ENCODE peak calls at places on chromosomes 1 and 21, in four cellular contexts. Y is brain microvascular endothelial cell, A is mammary epithelial cell, D is AG04450. S is an unnamed sample.
A peak's percentile ranks its signal among the peaks of the same experiment; 100 is the strongest.

GRCh38 chr1:165073402-165074007 is 283.0 kb downstream of the LMX1A start:
- DNase-seq in Y (peak; percentile 39), A (peak; percentile 35), D (peak; percentile 11), S (peak; percentile 82)

GRCh38 chr1:170657275-170657853 is 6.6 kb upstream of the PRRX1 start:
- DNase-seq in Y (no peak), A (no peak), D (no peak), S (no peak)

GRCh38 chr1:226982451-226983177 is 42.5 kb downstream of the COQ8A start:
- DNase-seq in Y (no peak), A (no peak), D (no peak), S (no peak)

GRCh38 chr1:31767225-31767624 is 3.1 kb upstream of the ADGRB2 start:
- DNase-seq in Y (no peak), A (no peak), D (no peak), S (no peak)

GRCh38 chr1:217522280-217522679 is 108.6 kb downstream of the GPATCH2 start:
- DNase-seq in Y (no peak), A (no peak), D (no peak), S (peak; percentile 37)

GRCh38 chr1:2594001-2594640 is 7.5 kb downstream of the PRXL2B start:
- DNase-seq in Y (no peak), A (peak; percentile 20), D (no peak), S (peak; percentile 18)

GRCh38 chr1:33378976-33379375 is 51.9 kb downstream of the PHC2 start:
- DNase-seq in Y (no peak), A (no peak), D (no peak), S (no peak)

GRCh38 chr1:21397813-21398188 is 42.1 kb upstream of the NBPF3 start:
- DNase-seq in Y (no peak), A (no peak), D (no peak), S (no peak)

GRCh38 chr1:204829133-204829532 is 41.5 kb upstream of the NFASC start:
- DNase-seq in Y (no peak), A (no peak), D (no peak), S (no peak)

GRCh38 chr1:25520446-25521061 is 22.9 kb upstream of the LDLRAP1 start:
- DNase-seq in Y (peak; percentile 47), A (peak; percentile 34), D (peak; percentile 39), S (peak; percentile 83)

GRCh38 chr1:35605882-35606182 is 32.7 kb downstream of the TFAP2E start:
- DNase-seq in Y (peak; percentile 54), A (peak; percentile 25), D (no peak), S (peak; percentile 62)

GRCh38 chr1:36966242-36966641 is 68.1 kb downstream of the GRIK3 start:
- DNase-seq in Y (peak; percentile 0), A (no peak), D (no peak), S (peak; percentile 4)

GRCh38 chr1:58727363-58727762 is 27.5 kb upstream of the MYSM1 start:
- DNase-seq in Y (peak; percentile 81), A (peak; percentile 98), D (peak; percentile 45), S (peak; percentile 82)

GRCh38 chr1:51063121-51063520 is 38.9 kb upstream of the C1orf185 start:
- DNase-seq in Y (peak; percentile 90), A (peak; percentile 87), D (peak; percentile 47), S (peak; percentile 97)

GRCh38 chr21:37675202-37675801 is 241.0 kb downstream of the KCNJ6 start:
- DNase-seq in Y (peak; percentile 17), A (no peak), D (no peak), S (peak; percentile 58)

GRCh38 chr1:10033359-10033845 is 644 bp downstream of the UBE4B start:
- DNase-seq in Y (peak; percentile 28), A (peak; percentile 61), D (no peak), S (peak; percentile 47)

GRCh38 chr1:109273570-109274288 is 9.2 kb downstream of the PSRC1 start:
- DNase-seq in Y (no peak), A (no peak), D (no peak), S (no peak)

GRCh38 chr1:97159342-97159741 is 437.8 kb downstream of the PTBP2 start:
- DNase-seq in Y (no peak), A (no peak), D (no peak), S (no peak)

GRCh38 chr1:234260578-234260977 is 112.7 kb upstream of the COA6 start:
- DNase-seq in Y (no peak), A (peak; percentile 75), D (no peak), S (no peak)

GRCh38 chr1:226980122-226980551 is 40.0 kb downstream of the COQ8A start:
- DNase-seq in Y (no peak), A (no peak), D (no peak), S (no peak)

GRCh38 chr1:10179408-10179685 is 31.0 kb upstream of the KIF1B start:
- DNase-seq in Y (no peak), A (no peak), D (no peak), S (no peak)

GRCh38 chr1:121522061-121522759 is 337.4 kb downstream of the SRGAP2C start:
- DNase-seq in Y (no peak), A (no peak), D (no peak), S (no peak)

GRCh38 chr1:33396188-33397124 is 34.4 kb downstream of the PHC2 start:
- DNase-seq in Y (peak; percentile 59), A (no peak), D (no peak), S (peak; percentile 83)

GRCh38 chr1:231630558-231631205 is 4.1 kb downstream of the DISC1 start:
- DNase-seq in Y (no peak), A (no peak), D (peak; percentile 42), S (peak; percentile 5)

GRCh38 chr1:224559971-224560728 is 56.0 kb upstream of the CNIH3 start:
- DNase-seq in Y (no peak), A (peak; percentile 68), D (no peak), S (no peak)

GRCh38 chr1:30516505-30516858 is 206.9 kb downstream of the MATN1 start:
- DNase-seq in Y (no peak), A (no peak), D (no peak), S (no peak)

GRCh38 chr1:178645826-178646200 is 79.2 kb upstream of the RALGPS2 start:
- DNase-seq in Y (peak; percentile 70), A (peak; percentile 33), D (no peak), S (peak; percentile 58)

GRCh38 chr1:205604059-205604458 is 27.8 kb downstream of the ELK4 start:
- DNase-seq in Y (no peak), A (no peak), D (no peak), S (no peak)

GRCh38 chr1:111476761-111477309 is 3.1 kb downstream of the C1orf162 start:
- DNase-seq in Y (no peak), A (no peak), D (no peak), S (no peak)

DNA sequence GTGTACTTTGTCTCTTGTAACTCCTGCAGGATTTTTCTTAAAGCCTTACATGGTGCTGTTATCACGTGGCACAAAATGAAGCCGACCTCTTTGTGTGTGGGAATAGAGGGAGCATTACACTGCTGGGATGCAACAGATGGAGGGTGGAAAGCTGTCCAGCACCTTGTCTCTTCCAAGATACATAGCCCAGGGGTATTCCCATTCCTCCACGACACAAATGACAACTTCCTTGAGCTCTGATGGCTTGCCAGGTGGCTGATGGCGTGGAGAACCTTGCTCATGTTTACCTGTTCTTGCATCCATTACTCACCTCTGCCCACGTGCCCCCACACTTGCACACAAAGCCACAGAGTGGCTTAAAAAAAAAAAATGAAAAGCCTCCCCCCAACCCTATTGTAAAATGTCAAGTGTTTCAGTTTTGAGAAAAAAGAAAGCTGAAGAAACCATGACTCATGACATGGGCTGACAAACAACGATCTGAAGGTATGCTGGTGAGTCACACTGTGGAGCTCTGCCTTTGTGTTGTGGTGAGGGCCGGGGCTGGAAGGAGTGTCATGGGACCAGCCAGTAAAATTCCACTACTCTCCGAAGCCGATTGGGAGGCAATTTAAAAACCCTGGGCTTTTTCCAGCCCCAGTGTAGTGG is 32.0 kb upstream of the ATP5PO start:
- DNase-seq in Y (peak; percentile 97), A (peak; percentile 98), D (peak; percentile 89), S (peak; percentile 98)
- H3K4me3 ChIP-seq in Y (peak overlapping the region; percentile 38), A (peak overlapping the region; percentile 39), D (peak overlapping the region; percentile 49), S (no peak overlapping the region)

GRCh38 chr1:207323425-207323976 is 2.0 kb downstream of the CD55 start:
- DNase-seq in Y (no peak), A (no peak), D (no peak), S (no peak)

GRCh38 chr1:207318072-207318619 is 3.3 kb upstream of the CD55 start:
- DNase-seq in Y (no peak), A (no peak), D (no peak), S (no peak)

GRCh38 chr1:207319207-207319606 is 2.3 kb upstream of the CD55 start:
- DNase-seq in Y (no peak), A (no peak), D (no peak), S (no peak)

GRCh38 chr1:207321790-207322530 is 482 bp downstream of the CD55 start:
- DNase-seq in Y (no peak), A (no peak), D (no peak), S (peak; percentile 39)

DNA sequence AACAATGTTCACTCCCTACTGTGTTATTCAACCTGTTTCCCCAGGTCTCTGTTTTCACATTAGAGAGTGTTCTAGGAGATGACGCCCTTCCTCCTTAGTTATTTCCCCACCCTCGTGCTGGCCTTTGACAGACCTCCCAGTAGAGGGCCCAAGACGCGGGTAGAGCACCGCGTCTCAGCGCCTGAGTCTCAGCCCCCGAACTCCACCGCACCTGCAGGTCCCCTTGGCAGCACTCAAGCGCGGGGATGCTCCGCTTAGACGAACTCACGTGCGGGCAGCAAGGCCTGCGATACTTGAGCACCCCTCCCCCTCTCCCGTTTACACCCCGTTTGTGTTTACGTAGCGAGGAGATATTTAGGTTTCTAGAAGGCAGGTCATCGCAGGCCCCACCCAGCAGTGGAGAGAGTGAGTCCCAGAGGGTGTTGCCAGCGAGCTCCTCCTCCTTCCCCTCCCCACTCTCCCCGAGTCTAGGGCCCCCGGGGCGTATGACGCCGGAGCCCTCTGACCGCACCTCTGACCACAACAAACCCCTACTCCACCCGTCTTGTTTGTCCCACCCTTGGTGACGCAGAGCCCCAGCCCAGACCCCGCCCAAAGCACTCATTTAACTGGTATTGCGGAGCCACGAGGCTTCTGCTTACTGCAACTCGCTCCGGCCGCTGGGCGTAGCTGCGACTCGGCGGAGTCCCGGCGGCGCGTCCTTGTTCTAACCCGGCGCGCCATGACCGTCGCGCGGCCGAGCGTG is at the start of gene CD55:
- DNase-seq in Y (peak; percentile 95), A (peak; percentile 100), D (peak; percentile 55), S (peak; percentile 97)
- TF ChIP-seq CTCF in Y (peak; percentile 41), A (peak; percentile 28), D (peak; percentile 33), S (peak; percentile 15)

GRCh38 chr1:155079487-155080249 is 1.0 kb downstream of the EFNA3 start:
- DNase-seq in Y (no peak), A (no peak), D (no peak), S (no peak)

GRCh38 chr1:155082941-155083541 is 4.4 kb downstream of the EFNA3 start:
- DNase-seq in Y (no peak), A (no peak), D (no peak), S (no peak)

GRCh38 chr1:155082301-155082940 is 3.8 kb downstream of the EFNA3 start:
- DNase-seq in Y (no peak), A (no peak), D (no peak), S (no peak)

GRCh38 chr1:155080250-155081228 is 1.9 kb downstream of the EFNA3 start:
- DNase-seq in Y (no peak), A (no peak), D (no peak), S (no peak)

GRCh38 chr1:155081472-155082300 is 3.0 kb downstream of the EFNA3 start:
- DNase-seq in Y (no peak), A (no peak), D (no peak), S (no peak)
- H3K4me3 ChIP-seq in Y (no peak overlapping the region), A (no peak overlapping the region), D (no peak overlapping the region), S (no peak overlapping the region)

DNA sequence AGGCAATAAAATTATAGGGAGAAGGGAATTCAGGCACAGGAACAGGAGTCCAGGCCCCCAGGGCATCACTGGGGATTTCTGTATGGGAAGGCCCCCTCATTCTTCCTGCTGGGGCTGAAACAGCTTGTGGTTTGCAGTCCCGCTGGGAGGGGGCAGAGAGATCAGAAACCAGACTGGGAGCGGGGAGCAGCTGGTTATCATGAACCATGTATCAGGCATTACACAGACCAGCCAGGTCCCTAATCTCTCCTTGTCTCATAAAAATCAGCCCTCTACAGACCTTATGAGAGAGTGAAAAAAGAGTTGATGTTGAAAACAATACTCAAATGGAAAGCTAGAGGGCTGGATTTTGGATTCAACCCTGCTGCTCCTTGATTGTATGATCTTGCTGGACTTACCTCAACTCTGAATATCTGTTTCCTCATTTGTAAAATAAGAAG is 93.4 kb upstream of the F3 start:
- DNase-seq in Y (no peak), A (no peak), D (no peak), S (peak; percentile 51)
- TF ChIP-seq CTCF in Y (peak; percentile 28), A (no peak), D (peak; percentile 27), S (peak; percentile 50)